ENCODE peak calls at places on chromosomes 13 and 19, in four cellular contexts. P is naive thymus-derived CD4-positive, alpha-beta T cell; C is stimulated activated CD4-positive, alpha-beta T cell treated with anti-CD3 and anti-CD28 coated beads, Interleukin-1b, Interleukin-23, amount 100 ng/mL, for 24 hours; L is A549. E is an unnamed sample.

GRCh38 chr13:51958217-51958547 is 53.1 kb downstream of the ATP7B start:
- DNase-seq in C (no peak), P (no peak), L (no peak), E (no peak)

GRCh38 chr13:110057052-110057451 is 249.9 kb downstream of the COL4A1 start:
- DNase-seq in L (no peak), C (no peak), P (no peak), E (no peak)

GRCh38 chr19:36245210-36246005 is 30.5 kb downstream of the ZNF146 start:
- DNase-seq in C (no peak), L (no peak), P (no peak), E (no peak)

GRCh38 chr19:35714601-35715354 is 3.0 kb upstream of the KMT2B start:
- DNase-seq in P (no peak), L (peak; percentile 39), C (no peak), E (no peak)

GRCh38 chr19:18985257-18985656 is 44.2 kb upstream of the HOMER3 start:
- DNase-seq in P (no peak), L (no peak), C (no peak), E (no peak)

GRCh38 chr19:35869327-35870123 is 1.2 kb downstream of the APLP1 start:
- DNase-seq in P (peak; percentile 85), L (peak; percentile 98), C (peak; percentile 83), E (peak; percentile 69)

GRCh38 chr19:10289836-10290438 is at the start of gene ICAM5:
- DNase-seq in P (no peak), C (no peak), L (peak; percentile 50), E (peak; percentile 54)

GRCh38 chr13:94901070-94901469 is 188.7 kb upstream of the SOX21 start:
- DNase-seq in L (no peak), P (no peak), C (no peak), E (no peak)

GRCh38 chr13:71021810-71022422 is 845.1 kb downstream of the DACH1 start:
- DNase-seq in L (no peak), P (no peak), C (no peak), E (no peak)

GRCh38 chr13:25267715-25268114 is 19.6 kb downstream of the MTMR6 start:
- DNase-seq in C (no peak), L (peak; percentile 10), P (no peak), E (no peak)

GRCh38 chr13:36332986-36333385 is 13.2 kb downstream of the SPART start:
- DNase-seq in L (no peak), P (no peak), C (no peak), E (no peak)

GRCh38 chr19:15197275-15198005 is 3.4 kb downstream of the NOTCH3 start:
- DNase-seq in P (no peak), C (no peak), L (no peak), E (peak; percentile 48)

GRCh38 chr19:33532859-33533455 is 11.4 kb upstream of the PEPD start:
- DNase-seq in C (no peak), P (no peak), L (no peak), E (no peak)

GRCh38 chr13:67147257-67148218 is 82.6 kb downstream of the PCDH9 start:
- DNase-seq in P (no peak), C (no peak), L (peak; percentile 24), E (no peak)

GRCh38 chr13:30581582-30581981 is 36.1 kb upstream of the USPL1 start:
- DNase-seq in L (peak; percentile 20), P (no peak), C (no peak), E (no peak)

GRCh38 chr13:22316494-22317025 is 645.7 kb downstream of the FGF9 start:
- DNase-seq in P (no peak), L (no peak), C (no peak), E (no peak)

GRCh38 chr19:55160986-55161365 is 3.4 kb upstream of the TNNI3 start:
- DNase-seq in C (no peak), P (no peak), L (no peak), E (no peak)

GRCh38 chr13:111359930-111360329 is 39.5 kb downstream of the TEX29 start:
- DNase-seq in C (no peak), L (no peak), P (no peak), E (no peak)

GRCh38 chr13:44627441-44627840 is 51.3 kb upstream of the TSC22D1 start:
- DNase-seq in P (no peak), C (no peak), L (no peak), E (no peak)

GRCh38 chr13:27194209-27194608 is 22.6 kb upstream of the USP12 start:
- DNase-seq in P (no peak), L (no peak), C (no peak), E (no peak)

GRCh38 chr19:48398329-48399235 is 5.1 kb downstream of the GRIN2D start:
- DNase-seq in L (peak; percentile 99), C (peak; percentile 73), P (peak; percentile 80), E (peak; percentile 62)

GRCh38 chr13:101455863-101456262 is 3.4 kb downstream of the ITGBL1 start:
- DNase-seq in L (peak; percentile 71), P (no peak), C (no peak), E (no peak)

GRCh38 chr13:102870677-102871415 is 25.0 kb downstream of the ERCC5 start:
- DNase-seq in C (peak; percentile 16), P (peak; percentile 47), L (peak; percentile 32), E (peak; percentile 68)

GRCh38 chr13:105982219-105982618 is 553.2 kb downstream of the EFNB2 start:
- DNase-seq in C (no peak), P (no peak), L (no peak), E (no peak)

GRCh38 chr19:36771275-36772231 is 1.1 kb downstream of the ZNF850 start:
- DNase-seq in P (no peak), C (no peak), L (peak; percentile 60), E (peak; percentile 69)